ENCODE peak calls at places on chromosomes 6 and 20, in five cellular contexts. One of them, this sample, is unnamed.

GRCh38 chr20:41632896-41633295 is 14.7 kb upstream of the CHD6 start:
- DNase-seq in CD4-positive, alpha-beta T cell: no peak
- DNase-seq in AG04450: no peak
- DNase-seq in GM20000: no peak
- DNase-seq in tibial artery: no peak
- DNase-seq in this sample: no peak

GRCh38 chr6:156110249-156110648 is 654.6 kb upstream of the NOX3 start:
- DNase-seq in AG04450: no peak
- DNase-seq in GM20000: no peak
- DNase-seq in CD4-positive, alpha-beta T cell: no peak
- DNase-seq in tibial artery: no peak
- DNase-seq in this sample: no peak

GRCh38 chr20:53752583-53752970 is 158.9 kb upstream of the ZNF217 start:
- DNase-seq in AG04450: no peak
- DNase-seq in tibial artery: no peak
- DNase-seq in CD4-positive, alpha-beta T cell: no peak
- DNase-seq in GM20000: no peak
- DNase-seq in this sample: no peak

GRCh38 chr6:89339565-89339964 is 13.0 kb downstream of the UBE2J1 start:
- DNase-seq in CD4-positive, alpha-beta T cell: no peak
- DNase-seq in AG04450: no peak
- DNase-seq in GM20000: no peak
- DNase-seq in tibial artery: no peak
- DNase-seq in this sample: no peak

GRCh38 chr6:3825851-3826581 is 23.2 kb upstream of the FAM50B start:
- DNase-seq in CD4-positive, alpha-beta T cell: no peak
- DNase-seq in GM20000: no peak
- DNase-seq in AG04450: peak
- DNase-seq in tibial artery: peak
- DNase-seq in this sample: peak

GRCh38 chr20:39563406-39563805 is 601.3 kb downstream of the DHX35 start:
- DNase-seq in AG04450: no peak
- DNase-seq in tibial artery: no peak
- DNase-seq in GM20000: peak
- DNase-seq in CD4-positive, alpha-beta T cell: no peak
- DNase-seq in this sample: no peak

GRCh38 chr6:22153384-22154158 is 143.3 kb downstream of the PRL start:
- DNase-seq in tibial artery: no peak
- DNase-seq in CD4-positive, alpha-beta T cell: no peak
- DNase-seq in GM20000: no peak
- DNase-seq in AG04450: peak
- DNase-seq in this sample: no peak

GRCh38 chr6:144007779-144008500 is at the start of gene PLAGL1:
- DNase-seq in tibial artery: peak
- DNase-seq in CD4-positive, alpha-beta T cell: no peak
- DNase-seq in AG04450: peak
- DNase-seq in GM20000: peak
- DNase-seq in this sample: peak

GRCh38 chr6:127207591-127208120 is 59.0 kb upstream of the RNF146 start:
- DNase-seq in GM20000: no peak
- DNase-seq in CD4-positive, alpha-beta T cell: no peak
- DNase-seq in tibial artery: no peak
- DNase-seq in AG04450: no peak
- DNase-seq in this sample: no peak

GRCh38 chr20:56285496-56285895 is 37.0 kb downstream of the MC3R start:
- DNase-seq in GM20000: no peak
- DNase-seq in tibial artery: no peak
- DNase-seq in AG04450: no peak
- DNase-seq in CD4-positive, alpha-beta T cell: no peak
- DNase-seq in this sample: no peak

GRCh38 chr6:109406196-109406595 is 23.9 kb upstream of the CD164 start:
- DNase-seq in CD4-positive, alpha-beta T cell: no peak
- DNase-seq in GM20000: no peak
- DNase-seq in AG04450: no peak
- DNase-seq in tibial artery: no peak
- DNase-seq in this sample: no peak

GRCh38 chr6:85677243-85677956 is 34.7 kb upstream of the SYNCRIP start:
- DNase-seq in tibial artery: no peak
- DNase-seq in GM20000: no peak
- DNase-seq in CD4-positive, alpha-beta T cell: no peak
- DNase-seq in AG04450: no peak
- DNase-seq in this sample: no peak

GRCh38 chr6:25452027-25452426 is 172.9 kb downstream of the CARMIL1 start:
- DNase-seq in CD4-positive, alpha-beta T cell: no peak
- DNase-seq in tibial artery: no peak
- DNase-seq in GM20000: no peak
- DNase-seq in AG04450: no peak
- DNase-seq in this sample: no peak

GRCh38 chr6:5141046-5141445 is 55.9 kb downstream of the PPP1R3G start:
- DNase-seq in AG04450: no peak
- DNase-seq in CD4-positive, alpha-beta T cell: no peak
- DNase-seq in tibial artery: no peak
- DNase-seq in GM20000: no peak
- DNase-seq in this sample: no peak

GRCh38 chr6:5771759-5772158 is 235.0 kb downstream of the NRN1 start:
- DNase-seq in GM20000: no peak
- DNase-seq in CD4-positive, alpha-beta T cell: no peak
- DNase-seq in tibial artery: no peak
- DNase-seq in AG04450: no peak
- DNase-seq in this sample: no peak

GRCh38 chr6:99334526-99335127 is 14.8 kb downstream of the FAXC start:
- DNase-seq in CD4-positive, alpha-beta T cell: no peak
- DNase-seq in tibial artery: no peak
- DNase-seq in GM20000: peak
- DNase-seq in AG04450: peak
- DNase-seq in this sample: peak

GRCh38 chr6:130600880-130601341 is 226.3 kb upstream of the SMLR1 start:
- DNase-seq in GM20000: no peak
- DNase-seq in tibial artery: no peak
- DNase-seq in AG04450: peak
- DNase-seq in CD4-positive, alpha-beta T cell: no peak
- DNase-seq in this sample: no peak

GRCh38 chr6:14144678-14145113 is 27.1 kb downstream of the CD83 start:
- DNase-seq in tibial artery: peak
- DNase-seq in AG04450: peak
- DNase-seq in CD4-positive, alpha-beta T cell: peak
- DNase-seq in GM20000: peak
- DNase-seq in this sample: peak

GRCh38 chr6:44078795-44079671 is 48.2 kb downstream of the MRPL14 start:
- DNase-seq in AG04450: no peak
- DNase-seq in tibial artery: peak
- DNase-seq in GM20000: peak
- DNase-seq in CD4-positive, alpha-beta T cell: peak
- DNase-seq in this sample: peak

GRCh38 chr6:149699150-149699549 is 18.8 kb downstream of the LATS1 start:
- DNase-seq in GM20000: no peak
- DNase-seq in CD4-positive, alpha-beta T cell: no peak
- DNase-seq in AG04450: no peak
- DNase-seq in tibial artery: no peak
- DNase-seq in this sample: no peak
- TF ChIP-seq CTCF in GM20000: no peak
- TF ChIP-seq CTCF in CD4-positive, alpha-beta T cell: no peak
- TF ChIP-seq CTCF in AG04450: no peak
- TF ChIP-seq CTCF in tibial artery: no peak
- TF ChIP-seq CTCF in this sample: no peak

GRCh38 chr20:37521091-37521771 is at the start of gene NNAT:
- DNase-seq in tibial artery: no peak
- DNase-seq in GM20000: no peak
- DNase-seq in AG04450: no peak
- DNase-seq in CD4-positive, alpha-beta T cell: no peak
- DNase-seq in this sample: no peak

GRCh38 chr20:37518059-37518458 is 3.0 kb upstream of the NNAT start:
- DNase-seq in GM20000: no peak
- DNase-seq in CD4-positive, alpha-beta T cell: no peak
- DNase-seq in tibial artery: no peak
- DNase-seq in AG04450: no peak
- DNase-seq in this sample: no peak

GRCh38 chr20:37518606-37519507 is 2.2 kb upstream of the NNAT start:
- DNase-seq in GM20000: no peak
- DNase-seq in tibial artery: no peak
- DNase-seq in CD4-positive, alpha-beta T cell: no peak
- DNase-seq in AG04450: no peak
- DNase-seq in this sample: peak

GRCh38 chr20:37520417-37520751 is 666 bp upstream of the NNAT start:
- DNase-seq in GM20000: no peak
- DNase-seq in tibial artery: no peak
- DNase-seq in CD4-positive, alpha-beta T cell: no peak
- DNase-seq in AG04450: no peak
- DNase-seq in this sample: no peak

GRCh38 chr20:37519508-37520416 is 1.3 kb upstream of the NNAT start:
- DNase-seq in CD4-positive, alpha-beta T cell: no peak
- DNase-seq in GM20000: peak
- DNase-seq in tibial artery: no peak
- DNase-seq in AG04450: no peak
- DNase-seq in this sample: peak
- TF ChIP-seq CTCF in CD4-positive, alpha-beta T cell: no peak
- TF ChIP-seq CTCF in GM20000: no peak
- TF ChIP-seq CTCF in tibial artery: no peak
- TF ChIP-seq CTCF in AG04450: no peak
- TF ChIP-seq CTCF in this sample: no peak

GRCh38 chr6:35025241-35026188 is 115.6 kb downstream of the TCP11 start:
- DNase-seq in CD4-positive, alpha-beta T cell: no peak
- DNase-seq in tibial artery: no peak
- DNase-seq in AG04450: no peak
- DNase-seq in GM20000: no peak
- DNase-seq in this sample: no peak
- TF ChIP-seq CTCF in CD4-positive, alpha-beta T cell: no peak
- TF ChIP-seq CTCF in tibial artery: no peak
- TF ChIP-seq CTCF in AG04450: peak
- TF ChIP-seq CTCF in GM20000: no peak
- TF ChIP-seq CTCF in this sample: no peak

GRCh38 chr6:42217523-42218367 is at the start of gene MRPS10:
- DNase-seq in CD4-positive, alpha-beta T cell: peak
- DNase-seq in AG04450: peak
- DNase-seq in GM20000: peak
- DNase-seq in tibial artery: peak
- DNase-seq in this sample: peak
- TF ChIP-seq CTCF in CD4-positive, alpha-beta T cell: no peak
- TF ChIP-seq CTCF in AG04450: no peak
- TF ChIP-seq CTCF in GM20000: no peak
- TF ChIP-seq CTCF in tibial artery: no peak
- TF ChIP-seq CTCF in this sample: no peak

DNA sequence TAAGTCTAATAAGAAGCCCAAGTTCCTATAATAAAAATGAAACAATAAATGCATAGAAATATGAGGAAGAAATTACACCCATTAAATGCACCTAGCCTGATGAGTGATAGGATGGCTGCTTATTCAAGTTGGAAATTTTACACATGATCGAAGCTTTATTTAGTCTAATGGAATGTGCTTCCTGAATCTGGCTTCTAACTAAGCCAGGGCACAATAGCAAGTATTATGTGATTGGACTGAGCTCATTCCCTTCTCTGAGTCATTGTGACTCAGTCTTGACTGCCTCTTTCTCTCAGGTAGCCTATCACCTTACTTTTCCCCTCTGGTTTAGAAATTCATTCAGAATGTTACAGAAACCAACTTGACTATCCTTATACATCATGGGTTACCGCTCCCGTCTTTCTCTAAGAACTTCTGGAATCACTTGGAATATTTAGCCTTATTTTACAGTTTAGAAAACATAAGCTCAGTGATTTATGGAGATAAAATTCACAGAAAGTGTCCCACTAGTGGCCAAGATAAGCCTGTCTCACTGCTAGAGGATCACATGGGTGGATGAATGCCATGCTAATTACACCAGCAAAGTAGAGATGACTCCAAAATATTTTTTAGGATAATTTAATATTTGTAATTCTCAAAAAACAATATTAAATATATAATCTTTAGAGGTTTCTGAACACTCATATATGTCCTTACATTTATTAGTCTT is 505.3 kb upstream of the JAG1 start:
- DNase-seq in tibial artery: no peak
- DNase-seq in GM20000: no peak
- DNase-seq in CD4-positive, alpha-beta T cell: no peak
- DNase-seq in AG04450: peak
- DNase-seq in this sample: no peak
- TF ChIP-seq CTCF in tibial artery: no peak
- TF ChIP-seq CTCF in GM20000: no peak
- TF ChIP-seq CTCF in CD4-positive, alpha-beta T cell: no peak
- TF ChIP-seq CTCF in AG04450: no peak
- TF ChIP-seq CTCF in this sample: no peak

GRCh38 chr6:166956444-166957086 is at the start of gene RNASET2:
- DNase-seq in GM20000: peak
- DNase-seq in tibial artery: peak
- DNase-seq in AG04450: peak
- DNase-seq in CD4-positive, alpha-beta T cell: peak
- DNase-seq in this sample: peak

GRCh38 chr6:166957805-166958076 is 1.4 kb upstream of the RNASET2 start:
- DNase-seq in AG04450: no peak
- DNase-seq in tibial artery: no peak
- DNase-seq in CD4-positive, alpha-beta T cell: no peak
- DNase-seq in GM20000: no peak
- DNase-seq in this sample: no peak

GRCh38 chr6:166958926-166959861 is 2.8 kb upstream of the RNASET2 start:
- DNase-seq in tibial artery: no peak
- DNase-seq in AG04450: no peak
- DNase-seq in CD4-positive, alpha-beta T cell: peak
- DNase-seq in GM20000: peak
- DNase-seq in this sample: no peak

GRCh38 chr6:166955865-166956443 is 396 bp downstream of the RNASET2 start:
- DNase-seq in AG04450: no peak
- DNase-seq in CD4-positive, alpha-beta T cell: no peak
- DNase-seq in GM20000: no peak
- DNase-seq in tibial artery: no peak
- DNase-seq in this sample: no peak

GRCh38 chr6:166957087-166957804 is 896 bp upstream of the RNASET2 start:
- DNase-seq in CD4-positive, alpha-beta T cell: peak
- DNase-seq in GM20000: peak
- DNase-seq in tibial artery: peak
- DNase-seq in AG04450: no peak
- DNase-seq in this sample: no peak
- TF ChIP-seq CTCF in CD4-positive, alpha-beta T cell: no peak
- TF ChIP-seq CTCF in GM20000: no peak
- TF ChIP-seq CTCF in tibial artery: no peak
- TF ChIP-seq CTCF in AG04450: no peak
- TF ChIP-seq CTCF in this sample: no peak

GRCh38 chr6:102488729-102489128 is 1095.2 kb downstream of the GRIK2 start:
- DNase-seq in GM20000: no peak
- DNase-seq in tibial artery: no peak
- DNase-seq in AG04450: no peak
- DNase-seq in CD4-positive, alpha-beta T cell: no peak
- DNase-seq in this sample: no peak
- TF ChIP-seq CTCF in GM20000: no peak
- TF ChIP-seq CTCF in tibial artery: no peak
- TF ChIP-seq CTCF in AG04450: no peak
- TF ChIP-seq CTCF in CD4-positive, alpha-beta T cell: no peak
- TF ChIP-seq CTCF in this sample: no peak

GRCh38 chr20:47296950-47297349 is 59.5 kb downstream of the ZMYND8 start:
- DNase-seq in AG04450: no peak
- DNase-seq in GM20000: no peak
- DNase-seq in tibial artery: peak
- DNase-seq in CD4-positive, alpha-beta T cell: no peak
- DNase-seq in this sample: no peak
- TF ChIP-seq CTCF in AG04450: no peak
- TF ChIP-seq CTCF in GM20000: no peak
- TF ChIP-seq CTCF in tibial artery: no peak
- TF ChIP-seq CTCF in CD4-positive, alpha-beta T cell: no peak
- TF ChIP-seq CTCF in this sample: no peak

This sample was measured in endothelial cell.